ENCODE peak calls at places on chromosomes 2 and 18, in six cellular contexts. P is endothelial cell of umbilical vein; T is osteocyte; Q is RWPE1; J is CD4-positive, alpha-beta T cell; C is HepG2. I is an unnamed sample.

GRCh38 chr2:41955641-41956040 is 92.2 kb upstream of the PKDCC start:
- DNase-seq in P (no peak), T (no peak), Q (no peak), J (no peak), C (no peak), I (no peak)

GRCh38 chr2:218282173-218282991 is 9.9 kb downstream of the TMBIM1 start:
- DNase-seq in P (peak; percentile 64), T (no peak), Q (peak; percentile 78), J (no peak), C (no peak), I (peak; percentile 83)

GRCh38 chr2:193810533-193810932 is 1615.8 kb upstream of the TMEFF2 start:
- DNase-seq in P (no peak), T (no peak), Q (no peak), J (no peak), C (no peak), I (no peak)

GRCh38 chr2:226185613-226186211 is 613.9 kb downstream of the IRS1 start:
- DNase-seq in P (no peak), T (no peak), Q (peak; percentile 60), J (no peak), C (no peak), I (no peak)

GRCh38 chr2:227503433-227504406 is 31.8 kb downstream of the AGFG1 start:
- DNase-seq in P (peak; percentile 48), T (no peak), Q (peak; percentile 48), J (no peak), C (peak; percentile 50), I (no peak)

GRCh38 chr2:189249171-189249570 is 69.6 kb upstream of the COL5A2 start:
- DNase-seq in P (peak; percentile 33), T (no peak), Q (no peak), J (no peak), C (no peak), I (no peak)

GRCh38 chr2:160425394-160425793 is 68.2 kb downstream of the RBMS1 start:
- DNase-seq in P (no peak), T (no peak), Q (no peak), J (no peak), C (no peak), I (no peak)

GRCh38 chr18:12121175-12122095 is 27.8 kb downstream of the ANKRD62 start:
- DNase-seq in P (peak; percentile 23), T (no peak), Q (no peak), J (no peak), C (peak; percentile 16), I (no peak)

GRCh38 chr2:147588191-147588590 is 256.6 kb upstream of the ACVR2A start:
- DNase-seq in P (no peak), T (no peak), Q (peak; percentile 26), J (no peak), C (no peak), I (no peak)

GRCh38 chr2:112141623-112142001 is 3.4 kb downstream of the FBLN7 start:
- DNase-seq in P (no peak), T (no peak), Q (no peak), J (no peak), C (no peak), I (no peak)

GRCh38 chr2:159558479-159558878 is 57.9 kb downstream of the BAZ2B start:
- DNase-seq in P (no peak), T (no peak), Q (no peak), J (no peak), C (no peak), I (no peak)

GRCh38 chr2:201358684-201359083 is 1.5 kb upstream of the FLACC1 start:
- DNase-seq in P (peak; percentile 5), T (no peak), Q (peak; percentile 77), J (no peak), C (no peak), I (no peak)

GRCh38 chr18:44320619-44321460 is 359.8 kb upstream of the SETBP1 start:
- DNase-seq in P (no peak), T (no peak), Q (no peak), J (no peak), C (no peak), I (no peak)

GRCh38 chr18:48814490-48815181 is 136.1 kb downstream of the SMAD7 start:
- DNase-seq in P (no peak), T (peak; percentile 56), Q (no peak), J (no peak), C (no peak), I (peak; percentile 72)

GRCh38 chr2:164898475-164898874 is 56.9 kb downstream of the SLC38A11 start:
- DNase-seq in P (peak; percentile 50), T (no peak), Q (no peak), J (no peak), C (peak; percentile 88), I (no peak)

GRCh38 chr2:10830641-10831386 is 18.2 kb upstream of the PDIA6 start:
- DNase-seq in P (no peak), T (no peak), Q (no peak), J (no peak), C (no peak), I (no peak)

GRCh38 chr2:5539281-5540211 is 152.6 kb upstream of the SOX11 start:
- DNase-seq in P (no peak), T (no peak), Q (no peak), J (no peak), C (no peak), I (no peak)

GRCh38 chr2:33166287-33166881 is 219.6 kb downstream of the LTBP1 start:
- DNase-seq in P (peak; percentile 66), T (no peak), Q (no peak), J (no peak), C (no peak), I (no peak)

GRCh38 chr2:233691443-233692433 is 952 bp upstream of the UGT1A6 start:
- DNase-seq in P (no peak), T (no peak), Q (peak; percentile 96), J (no peak), C (no peak), I (no peak)

GRCh38 chr2:88880441-88880953 is 189.0 kb downstream of the RPIA start:
- DNase-seq in P (peak; percentile 63), T (no peak), Q (peak; percentile 57), J (no peak), C (peak; percentile 56), I (no peak)

GRCh38 chr2:96575790-96576456 is 39.4 kb downstream of the ARID5A start:
- DNase-seq in P (no peak), T (no peak), Q (no peak), J (no peak), C (no peak), I (no peak)

GRCh38 chr2:96584017-96584416 is 47.5 kb downstream of the ARID5A start:
- DNase-seq in P (no peak), T (no peak), Q (no peak), J (no peak), C (no peak), I (no peak)

GRCh38 chr2:96579422-96579821 is 42.9 kb downstream of the ARID5A start:
- DNase-seq in P (no peak), T (no peak), Q (no peak), J (no peak), C (no peak), I (no peak)

GRCh38 chr2:96578731-96579130 is 42.2 kb downstream of the ARID5A start:
- DNase-seq in P (no peak), T (no peak), Q (no peak), J (no peak), C (no peak), I (no peak)

DNA sequence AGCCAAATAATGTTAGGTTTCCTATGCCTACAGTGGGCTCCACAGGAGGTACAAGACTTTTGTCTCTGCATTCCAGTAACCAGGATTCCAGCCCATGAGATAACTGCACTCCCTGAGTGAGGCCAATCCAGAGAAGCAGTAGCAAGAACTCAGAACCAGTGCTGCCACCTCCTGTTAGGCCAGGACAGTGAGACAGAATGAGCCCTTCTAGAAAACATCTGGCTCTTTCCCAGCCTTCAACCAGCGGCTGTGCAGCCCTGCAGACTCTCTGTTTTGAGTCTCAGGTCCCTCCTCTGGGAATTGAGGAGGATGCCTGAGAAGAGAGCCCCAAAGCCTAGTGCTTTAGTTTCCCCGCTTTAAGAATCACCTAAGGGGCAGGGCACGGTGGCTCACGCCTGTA is 44.2 kb downstream of the ARID5A start:
- DNase-seq in P (peak; percentile 45), T (no peak), Q (peak; percentile 43), J (no peak), C (peak; percentile 46), I (no peak)
- TF ChIP-seq CTCF in P (peak; percentile 71), T (peak; percentile 55), Q (no peak), J (no peak), C (peak; percentile 60), I (no peak)

GRCh38 chr2:98393354-98393753 is 47.1 kb downstream of the CNGA3 start:
- DNase-seq in P (no peak), T (peak; percentile 71), Q (no peak), J (no peak), C (no peak), I (no peak)

GRCh38 chr2:98399112-98399511 is 45.5 kb upstream of the INPP4A start:
- DNase-seq in P (no peak), T (peak; percentile 19), Q (no peak), J (no peak), C (no peak), I (no peak)

GRCh38 chr2:98394595-98395153 is 48.4 kb downstream of the CNGA3 start:
- DNase-seq in P (peak; percentile 84), T (no peak), Q (no peak), J (no peak), C (no peak), I (no peak)

GRCh38 chr2:98391581-98392270 is 45.5 kb downstream of the CNGA3 start:
- DNase-seq in P (no peak), T (peak; percentile 73), Q (no peak), J (no peak), C (no peak), I (no peak)

DNA sequence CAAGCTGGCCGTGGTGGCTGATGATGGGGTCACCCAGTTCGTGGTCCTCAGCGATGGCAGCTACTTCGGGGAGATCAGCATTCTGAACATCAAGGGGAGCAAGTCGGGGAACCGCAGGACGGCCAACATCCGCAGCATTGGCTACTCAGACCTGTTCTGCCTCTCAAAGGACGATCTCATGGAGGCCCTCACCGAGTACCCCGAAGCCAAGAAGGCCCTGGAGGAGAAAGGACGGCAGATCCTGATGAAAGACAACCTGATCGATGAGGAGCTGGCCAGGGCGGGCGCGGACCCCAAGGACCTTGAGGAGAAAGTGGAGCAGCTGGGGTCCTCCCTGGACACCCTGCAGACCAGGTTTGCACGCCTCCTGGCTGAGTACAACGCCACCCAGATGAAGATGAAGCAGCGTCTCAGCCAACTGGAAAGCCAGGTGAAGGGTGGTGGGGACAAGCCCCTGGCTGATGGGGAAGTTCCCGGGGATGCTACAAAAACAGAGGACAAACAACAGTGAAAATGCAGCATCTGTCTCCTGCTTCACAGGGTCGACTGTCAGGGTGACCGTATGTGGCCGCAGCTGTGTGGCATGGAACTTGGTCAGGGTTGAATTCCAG is 47.8 kb upstream of the INPP4A start:
- DNase-seq in P (no peak), T (peak; percentile 42), Q (no peak), J (no peak), C (no peak), I (no peak)
- TF ChIP-seq CTCF in P (no peak), T (no peak), Q (no peak), J (no peak), C (no peak), I (no peak)

GRCh38 chr2:62410015-62410453 is 96.0 kb downstream of the TMEM17 start:
- DNase-seq in P (peak; percentile 23), T (peak; percentile 67), Q (no peak), J (no peak), C (no peak), I (no peak)
- TF ChIP-seq CTCF in P (peak; percentile 21), T (peak; percentile 50), Q (no peak), J (no peak), C (peak; percentile 63), I (no peak)

DNA sequence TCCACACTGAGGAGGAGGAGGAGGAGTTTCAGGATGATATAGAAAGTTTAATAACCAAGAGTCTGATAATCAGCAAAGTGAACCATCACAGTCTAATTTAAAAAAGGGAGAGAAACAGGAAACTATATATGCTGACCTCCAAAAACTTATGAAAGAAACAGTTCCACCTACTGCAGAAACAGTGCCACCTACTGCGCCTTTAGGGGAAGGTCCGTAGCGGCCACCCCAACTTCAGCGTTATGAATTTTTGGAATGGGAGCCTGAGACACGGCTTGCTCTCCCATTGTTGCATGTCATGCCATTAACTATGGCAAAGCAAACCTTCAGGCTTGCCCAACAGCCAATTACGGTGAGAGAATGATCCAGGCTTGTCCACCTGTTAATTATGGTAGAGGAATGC is 1719.2 kb upstream of the LRRTM1 start:
- DNase-seq in P (no peak), T (no peak), Q (no peak), J (no peak), C (no peak), I (no peak)
- TF ChIP-seq CTCF in P (no peak), T (peak; percentile 13), Q (no peak), J (no peak), C (peak; percentile 51), I (no peak)

I was measured in coronary artery.